ENCODE peak calls at places on chromosomes 4 and X, in eight cellular contexts. J, Z, O, T, A, U, G and R are unnamed samples.

GRCh38 chr4:3177905-3178304 is 71.1 kb upstream of the MSANTD1 start:
- DNase-seq in J (no peak), Z (no peak), O (no peak), T (no peak), A (no peak), U (no peak), G (no peak), R (no peak)

GRCh38 chr4:185298728-185299394 is 89.5 kb downstream of the SNX25 start:
- DNase-seq in J (no peak), Z (no peak), O (peak; percentile 75), T (no peak), A (no peak), U (no peak), G (no peak), R (no peak)

GRCh38 chr4:134160211-134160610 is 41.4 kb downstream of the PABPC4L start:
- DNase-seq in J (no peak), Z (no peak), O (no peak), T (no peak), A (no peak), U (no peak), G (no peak), R (no peak)

GRCh38 chr4:53520114-53520513 is 71.2 kb downstream of the LNX1 start:
- DNase-seq in J (no peak), Z (no peak), O (no peak), T (no peak), A (no peak), U (no peak), G (no peak), R (peak; percentile 69)

GRCh38 chr4:89111833-89112563 is 665 bp downstream of the TIGD2 start:
- DNase-seq in J (peak; percentile 32), Z (peak; percentile 97), O (no peak), T (no peak), A (peak; percentile 12), U (peak; percentile 30), G (no peak), R (peak; percentile 48)

GRCh38 chr4:57876934-57877554 is 766.9 kb upstream of the IGFBP7 start:
- DNase-seq in J (no peak), Z (no peak), O (no peak), T (no peak), A (no peak), U (no peak), G (no peak), R (no peak)

GRCh38 chr4:124940387-124940786 is 227.9 kb upstream of the ANKRD50 start:
- DNase-seq in J (no peak), Z (no peak), O (peak; percentile 62), T (no peak), A (peak; percentile 97), U (no peak), G (no peak), R (no peak)

GRCh38 chrX:150036181-150036580 is 97.9 kb upstream of the EOLA2 start:
- DNase-seq in J (no peak), Z (peak; percentile 53), O (no peak), T (no peak), A (peak; percentile 80), U (peak; percentile 4), G (no peak), R (no peak)

GRCh38 chr4:119209077-119209476 is 3.4 kb upstream of the USP53 start:
- DNase-seq in J (peak; percentile 58), Z (peak; percentile 18), O (peak; percentile 95), T (no peak), A (peak; percentile 83), U (no peak), G (no peak), R (no peak)

GRCh38 chr4:27010334-27010940 is 149.8 kb downstream of the STIM2 start:
- DNase-seq in J (peak; percentile 64), Z (peak; percentile 46), O (peak; percentile 43), T (peak; percentile 16), A (peak; percentile 77), U (peak; percentile 54), G (peak; percentile 64), R (peak; percentile 78)

GRCh38 chr4:172758586-172759340 is 409.8 kb upstream of the GALNT7 start:
- DNase-seq in J (no peak), Z (no peak), O (no peak), T (no peak), A (no peak), U (no peak), G (no peak), R (no peak)

GRCh38 chr4:189092596-189092995 is 848.1 kb upstream of the FRG1 start:
- DNase-seq in J (no peak), Z (no peak), O (no peak), T (no peak), A (no peak), U (no peak), G (no peak), R (peak; percentile 26)

GRCh38 chr4:36233567-36234266 is 10.6 kb downstream of the ARAP2 start:
- DNase-seq in J (no peak), Z (no peak), O (no peak), T (no peak), A (no peak), U (no peak), G (no peak), R (no peak)

GRCh38 chr4:126954537-126955291 is 678.0 kb upstream of the INTU start:
- DNase-seq in J (peak; percentile 74), Z (no peak), O (no peak), T (no peak), A (no peak), U (no peak), G (no peak), R (no peak)
- H2AFZ ChIP-seq in J (peak overlapping the region; percentile 80), Z (no peak overlapping the region), O (no peak overlapping the region), T (no peak overlapping the region), A (no peak overlapping the region), U (no peak overlapping the region), G (peak overlapping the region; percentile 70), R (peak overlapping the region; percentile 44)

GRCh38 chrX:115892787-115893671 is 277.5 kb upstream of the AGTR2 start:
- DNase-seq in J (peak; percentile 63), Z (peak; percentile 73), O (peak; percentile 40), T (peak; percentile 73), A (no peak), U (peak; percentile 70), G (peak; percentile 44), R (peak; percentile 38)
- TF ChIP-seq POLR2AphosphoS5 in J (no peak), Z (no peak), O (no peak), T (no peak), A (no peak), U (no peak), G (peak; percentile 37), R (no peak)

DNA sequence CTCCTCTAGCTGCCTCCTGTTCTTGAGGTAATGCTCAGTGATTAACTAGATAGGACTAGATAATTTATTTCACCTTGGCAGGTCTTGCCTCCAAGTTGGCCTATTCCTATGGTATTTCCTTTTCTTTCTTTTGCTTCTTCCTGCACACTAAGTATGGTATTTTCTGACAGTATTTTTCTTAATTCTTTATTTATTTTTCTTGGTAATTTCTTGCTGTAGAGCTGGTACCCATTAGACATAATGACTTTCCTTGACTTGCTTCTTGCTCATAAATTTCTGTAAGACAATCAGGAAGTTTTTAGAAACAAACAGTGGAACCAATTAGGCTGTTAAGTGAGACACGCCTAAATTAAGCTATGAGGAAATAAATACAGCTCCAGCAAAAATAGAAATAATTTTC is 9.5 kb downstream of the RAB9A start:
- DNase-seq in J (no peak), Z (no peak), O (no peak), T (no peak), A (no peak), U (no peak), G (no peak), R (no peak)
- H3K4me1 ChIP-seq in J (peaks cover 4% of the 10 kb centered on the region), Z (peaks cover 12% of the 10 kb centered on the region), O (peaks cover 12% of the 10 kb centered on the region), T (peaks cover 37% of the 10 kb centered on the region), A (peaks cover 17% of the 10 kb centered on the region), U (peaks cover 25% of the 10 kb centered on the region), G (peaks cover 4% of the 10 kb centered on the region), R (peaks cover 15% of the 10 kb centered on the region)

DNA sequence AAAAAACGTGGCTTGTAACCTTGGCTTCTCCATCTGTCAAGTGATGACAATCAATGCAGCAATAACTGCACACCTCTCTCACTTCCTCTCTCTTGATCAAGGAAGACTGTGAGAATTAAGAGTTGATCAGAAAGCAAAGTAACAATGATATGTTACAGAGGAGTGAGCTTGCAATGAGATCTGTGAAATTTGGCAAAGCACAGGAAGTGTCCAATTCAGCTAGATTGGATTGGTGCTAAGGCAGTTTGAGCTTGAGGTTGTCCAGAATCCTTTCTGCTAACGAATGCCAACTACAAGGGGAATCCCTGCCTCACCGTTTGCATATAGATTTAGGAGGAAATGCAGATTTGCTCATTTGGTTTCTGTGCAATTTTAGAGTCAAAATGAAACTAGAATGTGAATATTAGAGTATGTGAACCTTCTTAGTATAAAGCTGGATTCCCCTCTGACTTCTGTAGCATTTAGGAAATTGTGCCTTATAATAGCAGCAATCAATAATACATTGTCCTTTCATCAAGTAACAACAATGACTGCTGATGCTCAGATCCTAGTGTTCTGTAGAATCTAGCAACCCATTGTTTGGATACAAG is 346.4 kb downstream of the PTTG2 start:
- DNase-seq in J (no peak), Z (no peak), O (no peak), T (peak; percentile 95), A (no peak), U (no peak), G (no peak), R (no peak)
- H2AFZ ChIP-seq in J (no peak overlapping the region), Z (no peak overlapping the region), O (no peak overlapping the region), T (peak overlapping the region; percentile 55), A (no peak overlapping the region), U (no peak overlapping the region), G (no peak overlapping the region), R (no peak overlapping the region)

GRCh38 chr4:72893354-72894066 is 176.0 kb downstream of the COX18 start:
- DNase-seq in J (no peak), Z (no peak), O (no peak), T (no peak), A (no peak), U (no peak), G (no peak), R (no peak)
- TF ChIP-seq POLR2AphosphoS5 in J (no peak), Z (no peak), O (no peak), T (no peak), A (no peak), U (no peak), G (no peak), R (no peak)